ENCODE peak calls at places on chromosomes 16 and 17, in four cellular contexts. M is neural progenitor cell, W is GM23248, A is HCT116. F is an unnamed sample.

GRCh38 chr17:72004011-72004427 is 116.8 kb upstream of the SOX9 start:
- DNase-seq in M (no peak), W (peak), A (no peak), F (no peak)

GRCh38 chr16:15542261-15542660 is 100.7 kb downstream of the MARF1 start:
- DNase-seq in M (no peak), W (no peak), A (no peak), F (no peak)

GRCh38 chr16:14562691-14563491 is 67.2 kb downstream of the PARN start:
- DNase-seq in M (peak), W (peak), A (no peak), F (no peak)

GRCh38 chr17:72613411-72614292 is 478.8 kb downstream of the SLC39A11 start:
- DNase-seq in M (no peak), W (peak), A (no peak), F (no peak)

GRCh38 chr17:29110372-29110757 is 67.4 kb downstream of the PIPOX start:
- DNase-seq in M (no peak), W (no peak), A (no peak), F (no peak)

GRCh38 chr16:75433732-75434413 is 570 bp upstream of the CFDP1 start:
- DNase-seq in M (peak), W (peak), A (no peak), F (peak)

GRCh38 chr16:50400967-50401348 is 32.2 kb upstream of the BRD7 start:
- DNase-seq in M (no peak), W (peak), A (no peak), F (no peak)

GRCh38 chr17:76155988-76156661 is 15.1 kb upstream of the FOXJ1 start:
- DNase-seq in M (no peak), W (no peak), A (no peak), F (no peak)

GRCh38 chr16:20901441-20902112 is 1.0 kb downstream of the LYRM1 start:
- DNase-seq in M (peak), W (peak), A (no peak), F (peak)

GRCh38 chr17:67116045-67116575 is 71.8 kb downstream of the CACNG1 start:
- DNase-seq in M (no peak), W (no peak), A (no peak), F (no peak)

GRCh38 chr17:73585583-73585982 is 58.7 kb downstream of the SDK2 start:
- DNase-seq in M (no peak), W (no peak), A (no peak), F (no peak)

GRCh38 chr17:40035162-40035559 is 19.0 kb downstream of the MED24 start:
- DNase-seq in M (peak), W (peak), A (no peak), F (no peak)

GRCh38 chr16:64782484-64782883 is 339.4 kb downstream of the CDH11 start:
- DNase-seq in M (no peak), W (no peak), A (no peak), F (no peak)

GRCh38 chr17:48101012-48101720 is at the start of gene CBX1:
- DNase-seq in M (peak), W (peak), A (peak), F (peak)

GRCh38 chr17:48102700-48103378 is 1.6 kb upstream of the CBX1 start:
- DNase-seq in M (no peak), W (no peak), A (no peak), F (peak)

GRCh38 chr17:48100591-48101011 is 677 bp downstream of the CBX1 start:
- DNase-seq in M (peak), W (peak), A (peak), F (no peak)

GRCh38 chr17:48103379-48103715 is 2.1 kb upstream of the CBX1 start:
- DNase-seq in M (no peak), W (no peak), A (no peak), F (no peak)

GRCh38 chr17:48100160-48100559 is 1.1 kb downstream of the CBX1 start:
- DNase-seq in M (no peak), W (peak), A (no peak), F (no peak)
- H3K9ac ChIP-seq in M (peak), W (peak), A (peak), F (peak)

GRCh38 chr16:66304151-66304550 is 62.3 kb upstream of the CDH5 start:
- DNase-seq in M (no peak), W (peak), A (no peak), F (peak)

GRCh38 chr16:66306366-66307150 is 59.9 kb upstream of the CDH5 start:
- DNase-seq in M (no peak), W (no peak), A (no peak), F (no peak)

GRCh38 chr16:66309409-66309808 is 57.1 kb upstream of the CDH5 start:
- DNase-seq in M (no peak), W (no peak), A (no peak), F (no peak)

GRCh38 chr16:66308096-66308495 is 58.4 kb upstream of the CDH5 start:
- DNase-seq in M (no peak), W (no peak), A (no peak), F (no peak)

GRCh38 chr16:66304961-66305360 is 61.5 kb upstream of the CDH5 start:
- DNase-seq in M (no peak), W (no peak), A (no peak), F (no peak)
- H2AFZ ChIP-seq in M (no peak), W (no peak), A (no peak), F (no peak)

GRCh38 chr16:47780213-47780612 is 319.1 kb downstream of the PHKB start:
- DNase-seq in M (no peak), W (peak), A (no peak), F (no peak)
- TF ChIP-seq EZH2phosphoT487 in M (no peak), W (no peak), A (no peak), F (no peak)

GRCh38 chr17:41620583-41621434 is 3.6 kb downstream of the KRT17 start:
- DNase-seq in M (no peak), W (peak), A (no peak), F (no peak)
- H3K9ac ChIP-seq in M (no peak), W (no peak), A (no peak), F (no peak)

DNA sequence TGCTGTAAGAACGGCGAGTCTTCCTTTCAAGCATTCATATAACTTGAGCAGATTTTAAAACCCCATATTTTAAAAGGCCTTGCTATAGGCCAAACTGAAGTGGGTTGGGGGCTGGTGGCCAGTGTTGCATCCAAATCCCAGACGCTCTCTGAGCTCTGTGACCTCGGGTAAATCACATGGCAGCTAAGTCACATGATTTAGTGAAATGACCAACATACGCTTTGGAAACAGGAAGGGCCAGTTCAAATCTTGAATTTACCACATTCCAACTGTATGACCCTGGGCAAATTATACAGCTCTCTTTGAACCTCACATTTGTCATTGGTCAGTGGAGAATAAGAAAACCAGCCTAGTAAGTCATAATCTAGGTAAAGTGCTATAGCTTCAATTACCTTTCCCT is 519.3 kb downstream of the HAPSTR1 start:
- DNase-seq in M (no peak), W (no peak), A (no peak), F (no peak)
- H2AFZ ChIP-seq in M (no peak), W (no peak), A (no peak), F (no peak)

DNA sequence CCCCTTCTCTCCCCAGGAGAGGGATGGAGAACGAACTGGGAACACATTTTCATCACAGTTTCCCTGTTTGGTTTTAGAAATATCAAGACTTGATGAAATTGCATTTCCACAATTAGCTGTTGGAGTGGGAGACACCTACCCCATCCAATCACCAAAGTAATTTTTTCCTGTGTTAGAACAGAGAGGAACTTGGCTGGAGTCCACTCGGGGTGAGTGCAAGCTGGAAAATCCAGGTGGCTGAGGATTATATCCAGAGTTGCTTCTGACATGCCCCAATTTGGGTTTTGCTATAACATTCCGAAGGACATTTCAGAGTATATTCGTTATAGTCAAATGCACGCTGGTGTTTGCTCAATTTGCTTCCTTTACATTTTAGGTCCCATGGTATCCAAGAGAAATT is 231.8 kb downstream of the C16orf95 start:
- DNase-seq in M (no peak), W (no peak), A (no peak), F (no peak)
- TF ChIP-seq EZH2phosphoT487 in M (no peak), W (no peak), A (no peak), F (no peak)

GRCh38 chr17:45983614-45984310 is 15.3 kb upstream of the STH start:
- DNase-seq in M (no peak), W (no peak), A (no peak), F (no peak)

GRCh38 chr17:45982791-45983613 is 16.0 kb upstream of the STH start:
- DNase-seq in M (no peak), W (no peak), A (no peak), F (no peak)

GRCh38 chr17:45979137-45979536 is 19.9 kb upstream of the STH start:
- DNase-seq in M (no peak), W (no peak), A (no peak), F (no peak)

GRCh38 chr17:45980855-45981254 is 18.2 kb upstream of the STH start:
- DNase-seq in M (no peak), W (no peak), A (no peak), F (no peak)

DNA sequence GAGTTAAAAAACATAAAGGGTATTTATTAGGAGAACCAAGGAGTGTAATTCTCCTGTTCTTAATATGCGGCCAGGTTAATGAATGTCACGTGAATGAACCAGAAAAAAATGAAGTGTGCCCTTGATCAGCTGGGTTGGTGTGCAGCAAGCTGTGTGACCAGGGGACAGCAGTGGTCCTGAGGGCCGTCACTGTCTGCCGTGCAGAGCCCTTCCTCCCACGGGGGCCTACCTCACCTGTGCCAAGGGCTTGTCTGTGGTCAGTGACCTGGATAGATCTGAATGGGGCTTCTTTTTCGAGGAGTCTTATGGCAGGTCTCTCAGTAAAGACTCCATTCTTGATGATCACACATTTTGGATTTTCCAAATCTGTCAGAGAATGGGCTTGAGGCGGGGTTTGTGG is 17.7 kb upstream of the STH start:
- DNase-seq in M (no peak), W (no peak), A (no peak), F (no peak)
- H3K9ac ChIP-seq in M (no peak), W (no peak), A (no peak), F (no peak)

GRCh38 chr16:70709961-70710360 is 24.1 kb upstream of the MTSS2 start:
- DNase-seq in M (no peak), W (no peak), A (no peak), F (no peak)

GRCh38 chr16:70712359-70712758 is 26.5 kb upstream of the MTSS2 start:
- DNase-seq in M (no peak), W (no peak), A (no peak), F (no peak)

GRCh38 chr16:70710422-70711210 is 24.8 kb upstream of the MTSS2 start:
- DNase-seq in M (no peak), W (no peak), A (no peak), F (no peak)

GRCh38 chr16:70712942-70713341 is 27.1 kb upstream of the MTSS2 start:
- DNase-seq in M (no peak), W (no peak), A (no peak), F (no peak)

GRCh38 chr16:70711211-70711978 is 25.5 kb upstream of the MTSS2 start:
- DNase-seq in M (no peak), W (no peak), A (no peak), F (no peak)
- H2AFZ ChIP-seq in M (no peak), W (no peak), A (no peak), F (no peak)

DNA sequence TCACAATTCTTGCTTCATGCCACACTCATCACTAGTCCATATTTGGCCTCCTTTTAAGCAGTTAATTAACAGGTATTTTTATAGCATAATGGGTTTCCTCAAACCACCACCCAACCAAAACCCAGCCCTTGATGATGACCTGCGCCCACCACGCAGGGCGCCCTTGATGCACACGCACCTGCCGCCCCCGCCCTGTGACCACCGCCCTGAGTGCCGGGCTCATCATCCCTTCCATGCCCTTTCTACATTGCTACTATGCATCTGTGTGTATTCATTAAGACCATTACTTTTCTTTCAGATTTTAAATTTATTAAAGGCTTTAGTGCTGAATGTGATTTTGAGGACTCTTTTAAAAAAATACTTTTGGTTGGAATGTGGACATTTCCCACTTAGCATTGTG is 204.8 kb upstream of the CHMP6 start:
- DNase-seq in M (no peak), W (no peak), A (no peak), F (no peak)
- TF ChIP-seq EZH2phosphoT487 in M (no peak), W (no peak), A (no peak), F (no peak)

F was measured in MM.1S.